ENCODE peak calls at places on chromosomes 1 and 21, in seven cellular contexts. P, N, J, C, W, V and X are unnamed samples.

GRCh38 chr1:39919545-39919944 is 17.8 kb upstream of the MYCL start:
- DNase-seq in P (peak; percentile 36), N (no peak), J (peak; percentile 36), C (peak; percentile 42), W (peak; percentile 29), V (peak; percentile 87), X (no peak)

GRCh38 chr1:18962855-18963737 is 6.6 kb upstream of the IFFO2 start:
- DNase-seq in P (no peak), N (no peak), J (peak; percentile 16), C (no peak), W (no peak), V (no peak), X (no peak)

GRCh38 chr1:180309338-180309737 is 79.3 kb downstream of the LHX4 start:
- DNase-seq in P (no peak), N (peak; percentile 74), J (no peak), C (peak; percentile 42), W (peak; percentile 14), V (no peak), X (no peak)

GRCh38 chr1:14637233-14637632 is 38.7 kb downstream of the KAZN start:
- DNase-seq in P (no peak), N (no peak), J (no peak), C (no peak), W (no peak), V (no peak), X (no peak)

GRCh38 chr1:107976431-107977215 is 11.6 kb upstream of the VAV3 start:
- DNase-seq in P (no peak), N (peak; percentile 68), J (no peak), C (no peak), W (no peak), V (no peak), X (no peak)

GRCh38 chr21:33230518-33231324 is 983 bp downstream of the IFNAR2 start:
- DNase-seq in P (peak; percentile 49), N (peak; percentile 47), J (peak; percentile 58), C (peak; percentile 54), W (peak; percentile 37), V (peak; percentile 39), X (peak; percentile 69)

GRCh38 chr1:38006008-38006828 is 904 bp upstream of the FHL3 start:
- DNase-seq in P (no peak), N (no peak), J (no peak), C (no peak), W (no peak), V (no peak), X (no peak)

GRCh38 chr21:41663805-41664788 is 102.8 kb downstream of the RIPK4 start:
- DNase-seq in P (no peak), N (no peak), J (peak; percentile 83), C (peak; percentile 46), W (no peak), V (no peak), X (peak; percentile 78)

GRCh38 chr1:176987016-176987415 is 177.5 kb downstream of the ASTN1 start:
- DNase-seq in P (no peak), N (no peak), J (no peak), C (no peak), W (no peak), V (no peak), X (no peak)

GRCh38 chr1:147273409-147274307 is 31.2 kb downstream of the CHD1L start:
- DNase-seq in P (peak; percentile 61), N (peak; percentile 37), J (no peak), C (peak; percentile 76), W (peak; percentile 83), V (peak; percentile 82), X (no peak)

GRCh38 chr1:201702936-201703335 is 126.0 kb upstream of the IPO9 start:
- DNase-seq in P (no peak), N (no peak), J (peak; percentile 57), C (no peak), W (peak; percentile 58), V (no peak), X (no peak)

GRCh38 chr1:43937179-43937865 is 3.7 kb downstream of the ARTN start:
- DNase-seq in P (no peak), N (peak; percentile 65), J (no peak), C (no peak), W (no peak), V (no peak), X (no peak)

GRCh38 chr21:14773777-14774345 is 227.7 kb upstream of the SAMSN1 start:
- DNase-seq in P (no peak), N (no peak), J (peak; percentile 50), C (peak; percentile 26), W (no peak), V (peak; percentile 86), X (peak; percentile 94)

GRCh38 chr1:174976436-174977107 is 23.2 kb upstream of the CACYBP start:
- DNase-seq in P (no peak), N (no peak), J (no peak), C (peak; percentile 54), W (peak; percentile 45), V (no peak), X (no peak)

GRCh38 chr1:187129132-187129531 is 300.4 kb downstream of the PLA2G4A start:
- DNase-seq in P (no peak), N (no peak), J (no peak), C (no peak), W (no peak), V (no peak), X (no peak)

GRCh38 chr1:200226268-200226968 is 183.4 kb downstream of the ZNF281 start:
- DNase-seq in P (no peak), N (no peak), J (no peak), C (no peak), W (no peak), V (peak; percentile 25), X (no peak)

GRCh38 chr1:221777434-221778072 is 35.7 kb upstream of the DUSP10 start:
- DNase-seq in P (no peak), N (no peak), J (no peak), C (no peak), W (no peak), V (peak; percentile 69), X (no peak)

GRCh38 chr21:39072468-39072867 is 110.8 kb downstream of the PSMG1 start:
- DNase-seq in P (no peak), N (no peak), J (no peak), C (no peak), W (no peak), V (no peak), X (no peak)

GRCh38 chr1:186578325-186579016 is 101.8 kb downstream of the PTGS2 start:
- DNase-seq in P (no peak), N (no peak), J (no peak), C (no peak), W (no peak), V (no peak), X (no peak)

GRCh38 chr1:195096051-195096521 is 1512.2 kb downstream of the KCNT2 start:
- DNase-seq in P (no peak), N (no peak), J (no peak), C (no peak), W (no peak), V (no peak), X (no peak)

GRCh38 chr1:207499573-207499972 is 3.6 kb downstream of the CR1 start:
- DNase-seq in P (peak; percentile 77), N (peak; percentile 21), J (peak; percentile 30), C (peak; percentile 78), W (peak; percentile 47), V (peak; percentile 86), X (peak; percentile 61)

GRCh38 chr1:17090844-17091243 is 28.4 kb downstream of the PADI2 start:
- DNase-seq in P (no peak), N (no peak), J (no peak), C (no peak), W (no peak), V (no peak), X (no peak)

GRCh38 chr1:18703041-18703621 is 72.5 kb downstream of the PAX7 start:
- DNase-seq in P (no peak), N (no peak), J (no peak), C (no peak), W (no peak), V (no peak), X (no peak)

GRCh38 chr1:71587961-71588360 is 507.1 kb upstream of the ZRANB2 start:
- DNase-seq in P (peak; percentile 49), N (no peak), J (no peak), C (no peak), W (peak; percentile 53), V (peak; percentile 44), X (no peak)

GRCh38 chr1:172265905-172266304 is 154.6 kb upstream of the C1orf105 start:
- DNase-seq in P (no peak), N (no peak), J (no peak), C (no peak), W (no peak), V (no peak), X (no peak)

GRCh38 chr1:54371038-54371935 is 34.9 kb downstream of the SSBP3 start:
- DNase-seq in P (no peak), N (no peak), J (peak; percentile 69), C (no peak), W (no peak), V (no peak), X (peak; percentile 68)

GRCh38 chr1:99106274-99106673 is 101.6 kb upstream of the PLPPR5 start:
- DNase-seq in P (no peak), N (no peak), J (no peak), C (no peak), W (no peak), V (no peak), X (no peak)

GRCh38 chr1:197921235-197922069 is 4.3 kb downstream of the LHX9 start:
- DNase-seq in P (no peak), N (no peak), J (peak; percentile 52), C (no peak), W (no peak), V (no peak), X (peak; percentile 75)